ENCODE peak calls at places on chromosomes 12 and 14, in four cellular contexts. M is islet precursor cell, S is HCEC 1CT, G is AG08395. H is an unnamed sample.

GRCh38 chr14:59333668-59334067 is 131.5 kb downstream of the GPR135 start:
- DNase-seq in S (peak; percentile 89), G (peak; percentile 91), M (no peak), H (peak; percentile 52)

GRCh38 chr14:20978687-20979086 is 11.1 kb upstream of the METTL17 start:
- DNase-seq in M (no peak), G (no peak), S (no peak), H (no peak)

GRCh38 chr12:89686311-89686710 is 22.3 kb downstream of the ATP2B1 start:
- DNase-seq in M (no peak), S (no peak), G (no peak), H (no peak)

GRCh38 chr12:82047480-82047879 is 288.3 kb upstream of the PPFIA2 start:
- DNase-seq in M (no peak), G (no peak), S (peak; percentile 18), H (no peak)

GRCh38 chr12:3962661-3963483 is 89.7 kb upstream of the PARP11 start:
- DNase-seq in S (no peak), G (no peak), M (peak; percentile 55), H (no peak)

GRCh38 chr12:56021882-56022497 is 1.1 kb downstream of the IKZF4 start:
- DNase-seq in G (no peak), M (no peak), S (no peak), H (no peak)

GRCh38 chr14:65095633-65096205 is 6.6 kb downstream of the MAX start:
- DNase-seq in S (no peak), G (peak; percentile 76), M (no peak), H (peak; percentile 68)

GRCh38 chr14:70811065-70811464 is 1.8 kb upstream of the MAP3K9 start:
- DNase-seq in S (no peak), G (no peak), M (no peak), H (no peak)

GRCh38 chr14:93007225-93007997 is 84.5 kb downstream of the CHGA start:
- DNase-seq in S (peak; percentile 65), G (peak; percentile 90), M (no peak), H (peak; percentile 89)

GRCh38 chr12:19113464-19113863 is 16.1 kb upstream of the PLEKHA5 start:
- DNase-seq in S (no peak), G (no peak), M (no peak), H (no peak)

GRCh38 chr14:50070230-50070629 is 46.1 kb downstream of the VCPKMT start:
- DNase-seq in G (no peak), M (no peak), S (no peak), H (no peak)

GRCh38 chr12:1083888-1084262 is 92.9 kb downstream of the ERC1 start:
- DNase-seq in G (no peak), M (no peak), S (peak; percentile 61), H (peak; percentile 3)

GRCh38 chr12:67271976-67272375 is 2.8 kb downstream of the CAND1 start:
- DNase-seq in G (no peak), M (no peak), S (peak; percentile 19), H (no peak)

GRCh38 chr14:105336477-105337287 is 22.1 kb downstream of the PACS2 start:
- DNase-seq in G (no peak), S (no peak), M (no peak), H (peak; percentile 59)

GRCh38 chr14:95253039-95253620 is 66.6 kb downstream of the CLMN start:
- DNase-seq in G (no peak), M (no peak), S (no peak), H (no peak)

GRCh38 chr14:95370076-95370475 is 50.4 kb upstream of the CLMN start:
- DNase-seq in S (no peak), G (no peak), M (no peak), H (no peak)

GRCh38 chr14:68884031-68885030 is 91.5 kb upstream of the ZFP36L1 start:
- DNase-seq in G (peak; percentile 86), S (peak; percentile 84), M (no peak), H (peak; percentile 70)

GRCh38 chr14:82689948-82690347 is 1156.3 kb upstream of the SEL1L start:
- DNase-seq in S (no peak), G (no peak), M (no peak), H (no peak)

GRCh38 chr14:64614214-64614613 is 64.5 kb downstream of the PPP1R36 start:
- DNase-seq in M (no peak), S (no peak), G (no peak), H (no peak)

GRCh38 chr12:121499929-121500793 is 80.7 kb downstream of the KDM2B start:
- DNase-seq in G (peak; percentile 93), M (peak; percentile 80), S (peak; percentile 52), H (peak; percentile 81)

GRCh38 chr12:55972045-55972843 is 1.6 kb upstream of the RAB5B start:
- DNase-seq in G (peak; percentile 55), M (peak; percentile 84), S (peak; percentile 53), H (peak; percentile 23)

GRCh38 chr14:99077844-99078236 is 194.2 kb downstream of the BCL11B start:
- DNase-seq in M (peak; percentile 10), G (no peak), S (no peak), H (no peak)

GRCh38 chr12:111523587-111523986 is 75.5 kb downstream of the ATXN2 start:
- DNase-seq in S (no peak), M (no peak), G (no peak), H (no peak)